ENCODE peak calls at places on chromosomes 12 and 14, in five cellular contexts. T is Panc1; Y is Peyer's patch; R is naive thymus-derived CD8-positive, alpha-beta T cell; E is fibroblast of pulmonary artery. W is an unnamed sample.

GRCh38 chr12:57765698-57766463 is 997 bp downstream of the CYP27B1 start:
- DNase-seq in T (no peak), Y (peak; percentile 58), R (no peak), E (no peak), W (no peak)

GRCh38 chr12:46504494-46504893 is 131.9 kb upstream of the SLC38A2 start:
- DNase-seq in T (no peak), Y (no peak), R (no peak), E (no peak), W (no peak)

GRCh38 chr12:121017966-121018491 is 1.7 kb upstream of the C12orf43 start:
- DNase-seq in T (no peak), Y (no peak), R (no peak), E (no peak), W (no peak)

GRCh38 chr12:6235499-6235898 is 35.3 kb downstream of the CD9 start:
- DNase-seq in T (no peak), Y (peak; percentile 85), R (no peak), E (no peak), W (no peak)

GRCh38 chr14:58501214-58501816 is 73.8 kb downstream of the KIAA0586 start:
- DNase-seq in T (peak; percentile 45), Y (no peak), R (peak; percentile 54), E (peak; percentile 92), W (no peak)

GRCh38 chr12:69309461-69309860 is 38.7 kb upstream of the LYZ start:
- DNase-seq in T (no peak), Y (no peak), R (no peak), E (no peak), W (no peak)

GRCh38 chr12:45355750-45356149 is 139.9 kb downstream of the ANO6 start:
- DNase-seq in T (no peak), Y (no peak), R (no peak), E (no peak), W (no peak)

GRCh38 chr12:55515696-55516095 is 23.5 kb downstream of the OR6C68 start:
- DNase-seq in T (no peak), Y (no peak), R (no peak), E (no peak), W (no peak)